ENCODE peak calls at places on chromosome 21, in six cellular contexts. N is posterior cingulate gyrus; F is nephron progenitor cell; S is activated CD4-positive, alpha-beta T cell treated with anti-CD3 and anti-CD28 coated beads, Interleukin-2, amount 50 U/mL, for 24 hours; G is NCI-H2081; O is stimulated activated CD8-positive, alpha-beta memory T cell treated with anti-CD3 and anti-CD28 coated beads, Interleukin-4, amount 100 ng/mL, for 24 hours. A is an unnamed sample.

GRCh38 chr21:45329261-45330074 is 41.8 kb upstream of the POFUT2 start:
- DNase-seq in S (no peak), N (peak; percentile 77), O (no peak), F (no peak), G (no peak), A (no peak)

GRCh38 chr21:45997205-45997494 is 15.6 kb downstream of the COL6A1 start:
- DNase-seq in O (no peak), G (no peak), N (peak; percentile 78), F (no peak), S (no peak), A (no peak)

GRCh38 chr21:20802631-20803260 is 195.5 kb upstream of the NCAM2 start:
- DNase-seq in S (no peak), O (no peak), F (no peak), G (no peak), N (peak; percentile 86), A (no peak)

GRCh38 chr21:42314616-42315295 is 453 bp downstream of the TFF3 start:
- DNase-seq in O (no peak), F (no peak), N (no peak), G (no peak), S (no peak), A (no peak)

GRCh38 chr21:45262616-45263015 is 25.1 kb downstream of the POFUT2 start:
- DNase-seq in F (no peak), N (no peak), S (no peak), G (no peak), O (no peak), A (no peak)

GRCh38 chr21:37430184-37430821 is 63.7 kb downstream of the DYRK1A start:
- DNase-seq in G (no peak), F (no peak), O (no peak), S (no peak), N (no peak), A (no peak)

GRCh38 chr21:29072873-29073221 is 601 bp downstream of the CCT8 start:
- DNase-seq in G (no peak), S (no peak), N (no peak), O (no peak), F (no peak), A (no peak)

GRCh38 chr21:43829575-43830119 is 35.4 kb upstream of the AGPAT3 start:
- DNase-seq in N (peak; percentile 70), S (no peak), O (no peak), G (no peak), F (no peak), A (no peak)

GRCh38 chr21:37358392-37358791 is 8.2 kb upstream of the DYRK1A start:
- DNase-seq in F (no peak), S (no peak), N (no peak), O (no peak), G (no peak), A (no peak)

GRCh38 chr21:37202221-37202805 is 64.8 kb downstream of the VPS26C start:
- DNase-seq in N (no peak), F (no peak), O (no peak), G (no peak), S (no peak), A (no peak)

GRCh38 chr21:34887729-34888568 is 161.2 kb downstream of the RUNX1 start:
- DNase-seq in F (peak; percentile 57), S (peak; percentile 90), N (peak; percentile 88), G (no peak), O (peak; percentile 86), A (no peak)

GRCh38 chr21:28393279-28393678 is 599.4 kb downstream of the LTN1 start:
- DNase-seq in O (no peak), S (no peak), N (no peak), F (no peak), G (peak; percentile 75), A (no peak)

GRCh38 chr21:39452965-39453332 is 1.2 kb downstream of the SH3BGR start:
- DNase-seq in N (no peak), G (no peak), O (no peak), S (no peak), F (no peak), A (no peak)

GRCh38 chr21:27201197-27201596 is 234.3 kb upstream of the ADAMTS5 start:
- DNase-seq in S (no peak), G (no peak), F (no peak), N (no peak), O (no peak), A (no peak)

GRCh38 chr21:17514124-17514481 is 1.3 kb downstream of the CXADR start:
- DNase-seq in G (no peak), F (no peak), S (no peak), N (no peak), O (no peak), A (no peak)

GRCh38 chr21:38965910-38966504 is 160.3 kb downstream of the ETS2 start:
- DNase-seq in F (peak; percentile 30), O (no peak), N (no peak), S (no peak), G (no peak), A (no peak)

GRCh38 chr21:26144026-26144425 is 26.5 kb downstream of the APP start:
- DNase-seq in F (no peak), S (no peak), O (no peak), G (no peak), N (no peak), A (no peak)

GRCh38 chr21:45640888-45641479 is 2.5 kb upstream of the PCBP3 start:
- DNase-seq in O (no peak), N (peak; percentile 79), G (no peak), F (no peak), S (no peak), A (peak; percentile 92)